ENCODE peak calls at places on chromosomes 5 and 9, in four cellular contexts. Z is GM12878, O is K562, T is HepG2. J is an unnamed sample.

GRCh38 chr5:96941140-96941539 is 5.3 kb downstream of the LNPEP start:
- DNase-seq in T (no peak), Z (no peak), O (no peak), J (no peak)

GRCh38 chr9:135909371-135909770 is 2.0 kb upstream of the CAMSAP1 start:
- DNase-seq in T (no peak), Z (no peak), O (no peak), J (no peak)

GRCh38 chr9:136765041-136765440 is 723 bp upstream of the LCN15 start:
- DNase-seq in T (peak), O (no peak), Z (no peak), J (no peak)

GRCh38 chr5:147831465-147831864 is at the start of gene SPINK1:
- DNase-seq in O (no peak), Z (no peak), T (no peak), J (no peak)

GRCh38 chr5:87302061-87302460 is 34.4 kb downstream of the RASA1 start:
- DNase-seq in T (no peak), O (no peak), Z (no peak), J (no peak)

GRCh38 chr5:589588-589987 is 22.6 kb upstream of the CEP72 start:
- DNase-seq in O (no peak), Z (no peak), T (no peak), J (no peak)

GRCh38 chr9:131330814-131331600 is 41.5 kb downstream of the PLPP7 start:
- DNase-seq in O (peak), Z (no peak), T (no peak), J (no peak)

GRCh38 chr5:15791859-15792258 is 291.9 kb downstream of the FBXL7 start:
- DNase-seq in O (no peak), Z (no peak), T (no peak), J (no peak)

GRCh38 chr9:35313911-35314310 is 152.1 kb downstream of the UNC13B start:
- DNase-seq in Z (no peak), T (no peak), O (no peak), J (no peak)

GRCh38 chr9:126860077-126860756 is at the start of gene ZBTB34:
- DNase-seq in O (peak), T (peak), Z (no peak), J (peak)

GRCh38 chr9:124260769-124261603 is 3.2 kb downstream of the NEK6 start:
- DNase-seq in O (peak), T (peak), Z (no peak), J (no peak)

GRCh38 chr5:78613756-78614155 is 34.8 kb downstream of the LHFPL2 start:
- DNase-seq in Z (no peak), T (no peak), O (no peak), J (no peak)

GRCh38 chr5:6849569-6849968 is 136.3 kb downstream of the TENT4A start:
- DNase-seq in O (no peak), T (no peak), Z (no peak), J (no peak)

GRCh38 chr5:172343741-172344140 is 60.2 kb upstream of the UBTD2 start:
- DNase-seq in T (no peak), O (no peak), Z (no peak), J (no peak)

GRCh38 chr5:138054863-138055558 is 22.1 kb upstream of the FAM13B start:
- DNase-seq in O (peak), T (peak), Z (no peak), J (no peak)

GRCh38 chr9:100459963-100460362 is 13.0 kb upstream of the TMEFF1 start:
- DNase-seq in O (no peak), Z (no peak), T (no peak), J (no peak)

GRCh38 chr5:99130081-99130480 is 201.3 kb upstream of the CHD1 start:
- DNase-seq in Z (no peak), T (no peak), O (no peak), J (no peak)

GRCh38 chr9:92247296-92247695 is 46.2 kb downstream of the IARS1 start:
- DNase-seq in O (no peak), Z (no peak), T (no peak), J (no peak)

GRCh38 chr5:92337772-92338234 is 954.7 kb upstream of the ARRDC3 start:
- DNase-seq in T (no peak), O (no peak), Z (no peak), J (no peak)

DNA sequence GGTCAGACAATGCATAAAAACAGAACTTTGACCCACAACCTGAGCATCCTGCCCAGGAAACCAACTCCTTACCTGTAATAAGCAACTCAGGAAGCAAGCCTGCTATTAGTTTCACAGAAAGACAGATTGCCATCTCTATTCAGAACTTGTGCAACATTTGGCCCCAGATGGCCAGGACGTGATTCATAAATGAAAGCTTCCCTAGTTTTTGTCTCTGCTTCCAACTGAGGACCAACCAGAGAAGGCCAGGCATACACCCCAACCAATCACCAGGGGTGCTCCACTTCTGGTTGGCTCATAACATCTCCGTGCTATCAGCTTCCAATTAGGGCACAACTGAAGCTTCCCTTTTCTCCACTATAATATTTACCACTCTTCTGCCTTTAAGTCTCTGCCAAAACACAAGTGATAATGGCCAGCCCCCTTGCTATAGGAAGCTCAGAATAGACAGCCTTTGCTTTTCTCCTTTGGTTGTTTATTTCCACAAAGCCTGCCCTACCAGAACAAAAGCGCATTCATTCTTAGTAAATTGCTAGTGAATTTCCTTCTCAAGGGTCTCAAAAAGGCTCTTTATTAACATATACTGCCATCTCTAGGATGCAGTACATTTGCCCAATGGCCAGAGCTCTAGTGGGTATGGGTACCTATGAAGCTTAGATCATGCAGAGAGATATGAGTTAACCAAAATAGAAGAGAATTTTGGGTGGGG is 289.7 kb upstream of the DAP start:
- DNase-seq in Z (no peak), O (no peak), T (no peak), J (no peak)
- TF ChIP-seq TARDBP in Z (no peak), O (no peak), T (no peak), J (no peak)

DNA sequence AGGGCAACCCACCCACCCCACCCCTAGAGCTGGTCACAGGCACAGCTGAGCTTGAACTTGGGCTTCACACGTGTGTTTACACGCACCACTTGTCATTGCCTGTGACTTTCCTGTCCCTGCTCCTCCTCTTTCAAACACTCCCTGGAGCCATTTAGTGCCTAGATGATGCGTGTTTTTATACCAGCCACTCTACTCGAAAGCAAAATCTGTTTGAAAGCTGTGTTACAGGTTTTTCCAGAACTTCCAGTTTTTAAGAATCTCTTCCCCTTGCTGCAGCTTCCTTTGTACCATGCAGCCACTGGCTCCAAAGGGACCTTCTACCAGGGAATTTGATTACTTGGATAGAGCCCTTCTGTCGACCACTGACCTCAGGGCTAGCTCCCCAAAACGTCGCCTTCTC is 78.8 kb upstream of the SPRY4 start:
- DNase-seq in O (no peak), T (no peak), Z (no peak), J (no peak)
- TF ChIP-seq SP1 in O (no peak), T (no peak), Z (no peak), J (no peak)

GRCh38 chr5:14143509-14143842 is 334 bp downstream of the TRIO start:
- DNase-seq in O (no peak), Z (no peak), T (no peak), J (no peak)
- TF ChIP-seq BHLHE40 in O (no peak), Z (no peak), T (no peak), J (no peak)

DNA sequence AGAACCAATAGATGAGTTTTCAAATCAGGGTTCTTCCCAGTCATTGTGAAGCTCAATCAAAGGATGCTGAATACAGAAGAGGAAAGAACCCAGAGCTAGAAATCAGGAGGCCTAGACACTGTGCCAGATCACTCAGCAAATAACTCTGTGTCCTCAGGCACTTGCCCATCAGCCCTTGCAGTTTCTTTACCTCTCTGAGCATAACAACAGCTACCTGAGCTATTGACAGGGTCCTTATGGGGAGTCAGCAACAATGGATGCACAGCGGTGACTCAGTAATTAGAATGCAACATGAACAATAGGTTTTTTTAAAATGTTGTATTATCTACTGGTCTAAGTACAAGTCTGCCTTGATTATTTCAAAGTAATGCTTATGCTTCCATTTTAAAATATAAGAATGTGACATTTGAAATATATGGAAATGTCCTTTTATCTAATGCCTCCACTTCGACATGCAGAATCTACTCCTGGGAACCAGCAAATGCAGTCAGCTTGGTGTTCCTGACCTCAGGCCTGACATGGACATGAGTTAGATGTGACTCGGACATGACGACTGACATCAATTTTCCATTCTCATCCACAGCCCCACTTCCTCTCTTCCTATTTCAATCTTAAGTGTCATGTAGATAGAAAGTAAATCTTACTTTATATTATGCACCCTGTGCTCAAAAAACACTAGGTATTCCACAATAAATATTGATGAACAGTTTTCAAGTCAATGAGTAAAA is 155.0 kb downstream of the TLE1 start:
- DNase-seq in T (no peak), Z (no peak), O (no peak), J (no peak)
- TF ChIP-seq TARDBP in T (no peak), Z (no peak), O (no peak), J (no peak)

DNA sequence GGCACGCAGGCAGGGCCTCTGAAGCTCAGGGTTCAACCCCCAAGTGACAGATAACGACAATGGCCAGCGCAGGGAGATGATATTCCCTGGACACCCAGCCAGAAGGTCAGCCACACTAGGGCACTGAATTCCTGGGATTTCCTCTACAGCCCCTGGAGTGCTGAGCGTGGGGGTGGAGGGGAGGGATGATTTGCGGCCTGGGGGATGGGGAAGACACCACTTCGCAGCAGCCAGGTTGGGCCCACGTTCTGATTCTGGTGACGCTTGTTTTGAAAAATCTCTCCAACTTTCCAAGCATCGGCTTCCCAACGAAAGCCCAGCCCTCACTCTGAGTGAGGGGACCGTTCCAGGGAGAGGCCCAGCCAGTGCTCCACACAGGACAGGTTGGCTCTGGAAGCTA is 5.5 kb downstream of the GFPT2 start:
- DNase-seq in O (no peak), Z (no peak), T (no peak), J (no peak)
- TF ChIP-seq SP1 in O (no peak), Z (no peak), T (no peak), J (no peak)

DNA sequence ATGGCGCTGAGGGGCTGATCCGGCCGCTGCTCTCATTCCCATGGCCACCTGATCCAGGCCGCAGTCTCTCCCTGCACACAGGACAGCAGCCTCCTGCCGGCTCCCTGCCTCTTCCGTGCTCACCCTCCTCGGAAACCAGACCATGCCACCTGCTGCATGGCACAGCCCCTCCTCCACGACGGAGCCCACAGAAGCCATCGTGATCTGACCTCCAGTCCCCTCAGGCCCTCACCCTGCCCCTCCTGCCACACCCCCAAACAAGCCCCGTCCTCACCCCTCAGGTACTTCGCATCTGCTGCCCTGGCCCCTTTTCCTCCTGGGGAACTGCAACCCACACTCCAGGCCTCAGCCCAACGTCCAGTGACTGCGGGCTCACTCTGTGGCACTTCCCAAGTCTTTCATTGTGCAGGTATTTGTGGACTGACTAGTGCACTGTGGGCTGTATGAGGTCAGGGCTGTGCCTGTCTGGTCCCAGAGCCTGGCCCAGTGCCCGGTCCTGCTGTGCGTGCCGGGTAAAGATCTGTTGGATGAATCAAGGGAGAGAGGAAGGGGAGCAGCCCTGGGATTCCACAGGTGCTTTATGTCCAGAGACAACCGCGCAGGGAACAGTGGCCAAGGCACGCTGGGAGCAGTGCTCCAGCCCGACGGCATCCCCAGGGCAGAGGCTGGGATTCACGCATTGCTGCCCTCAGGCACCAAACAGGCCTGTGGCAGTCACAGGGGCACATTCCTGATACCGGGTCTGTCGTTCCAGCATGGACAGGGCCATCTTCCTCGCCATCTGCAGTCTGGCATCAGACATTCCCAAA is 86.1 kb downstream of the ADAMTS2 start:
- DNase-seq in T (no peak), Z (no peak), O (no peak), J (no peak)
- TF ChIP-seq BHLHE40 in T (no peak), Z (no peak), O (no peak), J (no peak)

J was measured in HEK293T.